ENCODE peak calls at places on chromosomes 13 and 19, in six cellular contexts. P is H1, W is endothelial cell of umbilical vein, T is HCT116, G is GM12878, D is HepG2. Y is an unnamed sample.

GRCh38 chr13:24274452-24274971 is 34.9 kb upstream of the C1QTNF9 start:
- DNase-seq in T (no peak), G (peak), P (no peak), W (no peak), D (no peak), Y (no peak)

GRCh38 chr13:78256479-78256878 is 337.8 kb upstream of the EDNRB start:
- DNase-seq in P (no peak), G (no peak), D (no peak), W (no peak), T (no peak), Y (no peak)

GRCh38 chr13:113002206-113002821 is 33.3 kb downstream of the MCF2L start:
- DNase-seq in P (peak), G (no peak), T (no peak), D (peak), W (no peak), Y (no peak)

GRCh38 chr19:2556221-2557092 is 80.5 kb downstream of the GADD45B start:
- DNase-seq in W (no peak), G (no peak), T (no peak), D (no peak), P (no peak), Y (no peak)

GRCh38 chr13:25018729-25019115 is 77.2 kb upstream of the PABPC3 start:
- DNase-seq in D (no peak), W (no peak), T (no peak), P (no peak), G (no peak), Y (no peak)

GRCh38 chr19:46480409-46480808 is 9.0 kb upstream of the PNMA8A start:
- DNase-seq in W (peak), G (no peak), P (no peak), D (no peak), T (no peak), Y (no peak)

GRCh38 chr19:37218592-37218935 is 550 bp downstream of the ZNF383 start:
- DNase-seq in P (no peak), T (no peak), D (no peak), G (peak), W (no peak), Y (no peak)

GRCh38 chr13:97300871-97301270 is 78.7 kb downstream of the MBNL2 start:
- DNase-seq in W (no peak), T (no peak), P (no peak), D (no peak), G (no peak), Y (no peak)

GRCh38 chr13:110923777-110924638 is 9.1 kb upstream of the ANKRD10 start:
- DNase-seq in D (no peak), G (no peak), P (no peak), T (no peak), W (no peak), Y (no peak)

GRCh38 chr19:4067396-4068057 is 828 bp upstream of the ZBTB7A start:
- DNase-seq in D (no peak), G (no peak), T (no peak), W (peak), P (no peak), Y (no peak)

GRCh38 chr13:74250738-74251190 is 116.6 kb upstream of the KLF12 start:
- DNase-seq in W (no peak), D (no peak), P (no peak), G (no peak), T (no peak), Y (no peak)

DNA sequence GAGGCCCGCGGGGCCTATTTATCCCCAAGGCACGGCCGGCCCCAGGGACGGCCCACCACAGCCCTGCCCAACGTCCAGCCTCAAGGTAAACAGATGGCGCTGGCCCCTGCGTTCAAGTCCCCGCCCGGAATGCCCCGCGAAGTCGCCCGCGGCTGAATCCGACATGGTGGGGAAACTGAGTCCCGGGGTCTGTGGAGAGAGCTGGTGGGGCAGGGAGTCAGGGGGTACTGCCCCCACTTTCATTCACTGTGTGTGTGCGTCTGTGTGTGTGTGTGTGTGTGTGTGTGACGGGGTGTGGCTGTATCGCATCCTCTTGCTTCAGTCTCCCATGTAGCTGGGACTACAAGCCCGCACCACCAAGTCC is 192 bp upstream of the COMP start:
- DNase-seq in D (no peak), P (no peak), W (no peak), T (no peak), G (no peak), Y (no peak)
- TF ChIP-seq POLR2AphosphoS5 in D (no peak), P (no peak), W (no peak), T (no peak), G (no peak), Y (no peak)

GRCh38 chr19:17831419-17831888 is 10.1 kb upstream of the INSL3 start:
- DNase-seq in D (no peak), T (no peak), G (no peak), W (no peak), P (no peak), Y (no peak)
- H3K4me3 ChIP-seq in D (no peak), T (peak), G (no peak), W (no peak), P (peak), Y (no peak)

DNA sequence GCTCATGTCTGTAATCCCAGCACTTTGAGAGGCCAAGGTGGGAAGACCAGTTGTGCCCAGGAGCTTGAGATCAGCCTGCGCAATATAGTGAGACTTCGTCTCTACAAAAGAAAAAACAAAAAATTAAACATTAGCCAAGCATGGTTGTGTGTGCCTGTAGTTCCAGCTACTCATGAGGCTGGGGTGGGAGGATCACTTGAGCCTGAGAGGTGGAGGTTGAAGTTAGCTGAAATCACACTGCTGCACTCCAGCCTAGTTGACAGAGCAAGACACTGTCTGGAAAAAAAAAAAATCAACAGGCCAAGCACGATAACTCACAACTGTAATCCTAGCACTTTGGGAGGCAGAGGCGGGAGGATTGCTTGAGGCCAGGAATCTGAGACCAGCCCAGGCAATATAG is 3.9 kb upstream of the S1PR2 start:
- DNase-seq in W (no peak), G (no peak), D (peak), P (no peak), T (no peak), Y (no peak)
- H3K9ac ChIP-seq in W (no peak), G (no peak), D (no peak), P (no peak), T (no peak), Y (no peak)

GRCh38 chr13:33509642-33510229 is 224.2 kb upstream of the STARD13 start:
- DNase-seq in G (no peak), T (no peak), D (no peak), W (peak), P (no peak), Y (no peak)
- TF ChIP-seq POLR2AphosphoS5 in G (no peak), T (no peak), D (no peak), W (peak), P (no peak), Y (no peak)

GRCh38 chr19:56273563-56274117 is 1.1 kb downstream of the EDDM13 start:
- DNase-seq in W (peak), D (no peak), G (no peak), T (no peak), P (no peak), Y (no peak)
- H3K4me3 ChIP-seq in W (no peak), D (no peak), G (no peak), T (no peak), P (no peak), Y (no peak)

GRCh38 chr19:13833330-13834265 is 38.4 kb downstream of the ZSWIM4 start:
- DNase-seq in T (no peak), P (no peak), G (no peak), W (peak), D (peak), Y (no peak)
- H3K9ac ChIP-seq in T (peak), P (no peak), G (peak), W (peak), D (peak), Y (no peak)

DNA sequence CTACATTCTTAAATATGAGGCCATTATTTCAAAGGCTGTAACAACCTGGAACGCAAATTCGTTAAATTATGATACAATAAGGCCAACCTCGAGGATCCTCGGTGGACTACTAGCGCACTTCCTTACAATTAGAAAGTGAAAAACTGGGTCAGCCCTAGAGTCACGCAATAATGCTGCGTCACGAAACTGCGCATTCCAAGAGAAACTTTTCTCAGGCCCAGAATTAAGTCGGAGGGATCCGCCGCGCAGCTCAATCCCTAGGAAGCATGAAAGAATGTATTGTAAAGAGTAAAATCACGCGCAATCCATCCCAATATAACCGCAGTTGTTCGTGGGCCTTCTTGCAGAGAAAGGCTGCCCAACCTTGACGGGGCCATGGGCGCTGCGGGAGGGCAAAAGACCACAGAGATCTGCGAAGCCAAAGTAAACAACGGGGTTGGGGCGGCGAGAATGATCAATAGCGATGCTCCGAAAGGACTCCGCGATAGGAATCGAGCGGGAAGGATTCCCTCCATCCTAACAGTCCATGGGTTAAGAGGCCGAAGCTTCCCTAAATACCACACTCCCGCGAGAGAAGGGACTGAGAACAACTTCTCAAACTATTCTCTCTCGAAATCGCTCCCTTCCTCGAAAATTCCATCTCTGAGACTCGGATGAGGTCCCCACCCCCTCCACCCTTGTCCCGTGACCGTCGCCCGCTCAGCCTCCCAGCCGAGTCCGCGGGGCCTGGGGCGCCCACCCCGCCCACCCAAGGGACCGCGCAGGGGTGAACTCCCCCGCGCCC is 564 bp downstream of the SPART start:
- DNase-seq in T (no peak), P (no peak), G (no peak), W (peak), D (peak), Y (peak)
- TF ChIP-seq POLR2AphosphoS5 in T (no peak), P (peak), G (no peak), W (peak), D (no peak), Y (peak)

GRCh38 chr13:109163052-109163413 is 533.6 kb downstream of the MYO16 start:
- DNase-seq in T (no peak), D (no peak), G (no peak), P (no peak), W (no peak), Y (no peak)
- H3K4me3 ChIP-seq in T (no peak), D (no peak), G (peak), P (no peak), W (no peak), Y (no peak)

DNA sequence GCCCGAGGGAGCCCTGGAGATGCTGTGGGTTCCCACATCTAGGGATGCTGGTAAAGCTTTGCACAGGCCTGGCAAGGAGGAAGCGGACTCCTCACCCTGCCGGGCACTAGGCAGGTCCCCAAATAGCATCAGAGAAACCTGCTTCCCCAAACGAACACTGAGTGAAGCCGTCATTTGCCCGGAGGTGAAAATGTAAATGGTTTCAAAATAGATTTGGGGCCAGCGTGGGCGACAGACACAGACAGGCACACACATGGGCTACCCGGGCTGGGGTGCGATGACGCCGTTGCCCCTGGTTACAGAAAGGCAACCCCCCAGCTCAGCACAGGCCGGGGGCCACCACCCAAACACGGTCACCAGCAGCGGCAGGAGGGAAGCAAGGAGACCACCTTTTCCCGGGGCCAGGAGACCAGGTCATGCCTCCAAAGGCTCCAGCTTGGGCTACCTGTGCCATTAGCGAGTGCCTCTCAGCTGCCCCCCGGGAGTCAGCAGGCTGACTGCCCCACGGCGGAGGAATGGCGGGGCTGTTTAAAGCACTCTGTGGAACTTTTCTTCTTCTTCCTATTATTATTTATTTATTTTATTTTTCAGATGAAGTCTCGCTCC is 47.5 kb upstream of the NDUFS7 start:
- DNase-seq in W (no peak), D (no peak), P (no peak), T (no peak), G (peak), Y (no peak)
- H3K9ac ChIP-seq in W (no peak), D (no peak), P (no peak), T (no peak), G (no peak), Y (no peak)

DNA sequence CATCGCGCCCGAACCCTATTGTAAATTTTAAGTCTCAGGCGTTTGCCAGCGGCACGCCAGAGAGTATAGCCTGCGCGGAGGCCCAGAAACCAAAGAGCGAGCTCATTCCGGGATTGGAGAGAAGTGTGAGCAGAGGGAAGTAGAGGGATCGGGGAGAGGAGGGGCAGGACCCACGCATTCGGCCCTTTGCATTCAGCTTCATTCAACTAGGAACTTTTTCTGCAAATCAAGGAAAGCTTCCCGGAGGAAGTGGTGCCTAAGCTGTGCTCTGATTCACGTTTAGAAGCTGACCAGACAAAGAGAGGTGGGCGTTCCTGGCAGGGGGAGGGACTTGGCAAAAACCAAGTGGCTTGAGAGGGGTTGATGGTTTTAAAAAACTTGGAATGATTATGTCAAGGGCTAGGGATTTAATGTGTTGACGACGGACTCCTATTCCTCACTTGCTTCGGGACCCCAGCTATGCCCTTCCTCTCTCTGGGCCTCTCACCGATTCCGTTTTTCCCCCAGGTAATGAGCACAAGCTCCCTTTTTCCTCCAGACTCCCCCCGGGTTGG is 858 bp upstream of the PRMT1 start:
- DNase-seq in T (peak), P (peak), G (peak), D (peak), W (no peak), Y (peak)
- TF ChIP-seq POLR2AphosphoS5 in T (peak), P (peak), G (peak), D (peak), W (peak), Y (peak)